ENCODE peak calls at places on chromosome 13, in five cellular contexts. V is mesenchymal stem cell, O is H1, N is mesendoderm, Y is neuronal stem cell. D is an unnamed sample.

GRCh38 chr13:79389031-79389430 is 17.0 kb downstream of the RBM26 start:
- DNase-seq in V (no peak), O (no peak), Y (no peak), N (no peak), D (no peak)

GRCh38 chr13:53782400-53783030 is 753.9 kb downstream of the OLFM4 start:
- DNase-seq in O (peak; percentile 47), Y (peak; percentile 63), N (peak; percentile 75), V (peak; percentile 50), D (peak; percentile 17)

GRCh38 chr13:113762538-113762937 is 3.5 kb downstream of the TMEM255B start:
- DNase-seq in O (no peak), Y (no peak), V (no peak), N (peak; percentile 11), D (no peak)

GRCh38 chr13:32881792-32882175 is 134.4 kb upstream of the KL start:
- DNase-seq in O (no peak), Y (no peak), V (no peak), N (no peak), D (no peak)

GRCh38 chr13:42215578-42216421 is 56.2 kb upstream of the AKAP11 start:
- DNase-seq in O (no peak), N (peak; percentile 57), V (peak; percentile 53), Y (peak; percentile 4), D (peak; percentile 60)

GRCh38 chr13:50224534-50224933 is 209.3 kb downstream of the KCNRG start:
- DNase-seq in N (no peak), Y (no peak), V (no peak), O (no peak), D (peak; percentile 51)

GRCh38 chr13:94598281-94598680 is 2.3 kb upstream of the TGDS start:
- DNase-seq in O (no peak), Y (no peak), V (no peak), N (no peak), D (peak; percentile 21)

GRCh38 chr13:63409791-63410351 is 1994.2 kb upstream of the PCDH20 start:
- DNase-seq in N (no peak), Y (no peak), V (no peak), O (no peak), D (no peak)

GRCh38 chr13:97226788-97227627 is 4.9 kb downstream of the MBNL2 start:
- DNase-seq in O (no peak), N (peak; percentile 95), Y (no peak), V (peak; percentile 64), D (no peak)

GRCh38 chr13:39322836-39323585 is 280.0 kb downstream of the LHFPL6 start:
- DNase-seq in Y (no peak), N (no peak), O (no peak), V (no peak), D (no peak)

GRCh38 chr13:75481176-75482069 is 546 bp downstream of the TBC1D4 start:
- DNase-seq in O (peak; percentile 86), V (peak; percentile 53), N (peak; percentile 59), Y (peak; percentile 51), D (no peak)

GRCh38 chr13:47835470-47836228 is 165.4 kb downstream of the SUCLA2 start:
- DNase-seq in Y (no peak), V (no peak), N (peak; percentile 16), O (no peak), D (no peak)

GRCh38 chr13:20588529-20589110 is 21.7 kb downstream of the IFT88 start:
- DNase-seq in Y (no peak), N (no peak), V (no peak), O (no peak), D (no peak)

GRCh38 chr13:50990540-50991506 is 81.2 kb downstream of the RNASEH2B start:
- DNase-seq in N (peak; percentile 55), O (no peak), V (peak; percentile 80), Y (peak; percentile 27), D (peak; percentile 69)

GRCh38 chr13:46593403-46593802 is 40.4 kb downstream of the LRCH1 start:
- DNase-seq in V (no peak), O (no peak), N (no peak), Y (no peak), D (no peak)

GRCh38 chr13:68713394-68713793 is 1394.2 kb upstream of the ATXN8OS start:
- DNase-seq in V (no peak), N (peak; percentile 98), Y (peak; percentile 72), O (no peak), D (no peak)

GRCh38 chr13:30866692-30867669 is 39.1 kb upstream of the MEDAG start:
- DNase-seq in O (no peak), V (peak; percentile 52), Y (no peak), N (no peak), D (no peak)

GRCh38 chr13:95100525-95101121 is 200.6 kb downstream of the ABCC4 start:
- DNase-seq in V (peak; percentile 72), O (no peak), N (no peak), Y (peak; percentile 74), D (peak; percentile 77)

GRCh38 chr13:31950121-31950810 is 81.3 kb upstream of the FRY start:
- DNase-seq in N (no peak), O (no peak), Y (no peak), V (no peak), D (no peak)

GRCh38 chr13:70088926-70089325 is 18.7 kb upstream of the ATXN8OS start:
- DNase-seq in V (peak; percentile 13), Y (no peak), O (no peak), N (peak; percentile 69), D (no peak)

GRCh38 chr13:23323946-23324709 is 109.4 kb downstream of the SACS start:
- DNase-seq in N (peak; percentile 3), V (no peak), Y (no peak), O (no peak), D (peak; percentile 32)

GRCh38 chr13:39566216-39566869 is 36.6 kb downstream of the LHFPL6 start:
- DNase-seq in O (no peak), Y (no peak), N (no peak), V (no peak), D (no peak)

GRCh38 chr13:108877300-108877699 is 247.9 kb downstream of the MYO16 start:
- DNase-seq in V (no peak), N (no peak), Y (no peak), O (no peak), D (peak; percentile 51)

GRCh38 chr13:106561551-106562170 is 6.3 kb downstream of the ARGLU1 start:
- DNase-seq in O (no peak), N (peak; percentile 30), V (peak; percentile 64), Y (no peak), D (peak; percentile 53)

GRCh38 chr13:65926750-65927171 is 1303.4 kb downstream of the PCDH9 start:
- DNase-seq in O (peak; percentile 72), N (peak; percentile 58), V (no peak), Y (no peak), D (no peak)

DNA sequence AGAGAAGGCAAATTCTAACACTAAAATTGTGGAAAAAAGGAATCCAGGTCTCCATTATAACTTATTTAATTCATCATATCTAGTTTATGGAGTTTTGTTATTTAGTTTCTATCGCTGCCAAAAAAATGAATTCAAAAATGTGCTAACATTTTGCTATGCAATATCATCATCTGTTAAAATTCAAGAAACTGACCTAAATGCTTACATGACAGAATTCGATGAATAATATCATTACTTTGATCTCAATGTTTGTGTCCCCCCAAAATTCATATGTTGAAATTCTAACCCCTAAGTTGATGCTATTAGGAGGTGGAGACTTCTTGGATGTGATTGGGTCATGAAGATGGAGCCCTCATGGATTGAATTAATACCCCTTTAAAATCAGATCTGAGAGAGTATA is 775.0 kb downstream of the PCDH17 start:
- DNase-seq in V (no peak), O (no peak), Y (no peak), N (no peak), D (no peak)
- H2BK15ac ChIP-seq in V (no peak overlapping the region), O (no peak overlapping the region), Y (no peak overlapping the region), N (no peak overlapping the region), D (no peak overlapping the region)

DNA sequence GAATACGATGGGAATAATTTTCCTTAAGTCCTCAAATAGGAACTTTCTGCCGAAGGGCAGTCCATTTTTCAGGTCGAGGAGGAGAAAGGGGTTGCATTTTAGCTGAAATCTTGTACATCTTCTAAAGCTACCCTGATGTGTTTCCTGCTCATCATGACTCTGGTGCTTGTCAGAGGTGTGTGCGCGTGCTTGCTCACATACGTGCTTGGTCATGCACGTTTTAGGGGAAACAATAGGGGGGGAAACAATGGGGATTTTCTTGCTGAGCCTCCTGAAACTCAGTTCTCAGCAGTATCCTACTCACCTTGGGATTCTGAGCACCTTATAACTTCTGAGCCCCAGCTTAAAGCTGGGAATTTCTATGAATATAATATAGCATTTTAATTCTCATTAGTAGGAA is 44.7 kb downstream of the TM9SF2 start:
- DNase-seq in Y (no peak), V (no peak), O (no peak), N (no peak), D (no peak)
- H3K36me3 ChIP-seq in Y (peaks cover 14% of the 10 kb centered on the region), V (peaks cover 98% of the 10 kb centered on the region), O (peaks cover 66% of the 10 kb centered on the region), N (peaks cover 2% of the 10 kb centered on the region), D (peaks cover 30% of the 10 kb centered on the region)

GRCh38 chr13:98537306-98537705 is 39.6 kb downstream of the STK24 start:
- DNase-seq in O (no peak), V (no peak), Y (no peak), N (no peak), D (no peak)

GRCh38 chr13:98535501-98536357 is 41.2 kb downstream of the STK24 start:
- DNase-seq in O (no peak), N (peak; percentile 69), V (no peak), Y (no peak), D (no peak)

GRCh38 chr13:98537740-98538139 is 39.2 kb downstream of the STK24 start:
- DNase-seq in O (no peak), Y (no peak), V (no peak), N (no peak), D (no peak)

GRCh38 chr13:98534821-98535220 is 42.1 kb downstream of the STK24 start:
- DNase-seq in N (no peak), O (no peak), Y (no peak), V (no peak), D (no peak)

GRCh38 chr13:98536729-98537128 is 40.2 kb downstream of the STK24 start:
- DNase-seq in N (no peak), V (no peak), O (no peak), Y (no peak), D (no peak)
- H3K4ac ChIP-seq in N (no peak overlapping the region), V (no peak overlapping the region), O (no peak overlapping the region), Y (no peak overlapping the region), D (no peak overlapping the region)

GRCh38 chr13:44452418-44452817 is 78.8 kb downstream of the SERP2 start:
- DNase-seq in V (no peak), N (no peak), O (no peak), Y (no peak), D (no peak)
- H2BK15ac ChIP-seq in V (no peak overlapping the region), N (no peak overlapping the region), O (no peak overlapping the region), Y (no peak overlapping the region), D (no peak overlapping the region)